ENCODE peak calls at places on chromosome 16, in ten cellular contexts. O is amniotic stem cell; A is stimulated activated CD4-positive, alpha-beta T cell treated with anti-CD3 and anti-CD28 coated beads, Interleukin-12 subunit alpha, Interleukin-12 subunit beta, amount 100 ng/mL, for 48 hours; E is A549; L is BJ; B is stimulated activated CD8-positive, alpha-beta memory T cell treated with anti-CD3 and anti-CD28 coated beads, Interleukin-4, amount 100 ng/mL, for 1 hour; I is iPS-NIHi11; C is HEK293T; U is progenitor cell of endocrine pancreas; P is GM12865. V is an unnamed sample.

GRCh38 chr16:49377196-49377755 is 3.7 kb downstream of the C16orf78 start:
- DNase-seq in L (no peak), I (no peak), E (no peak), U (no peak), O (no peak), B (no peak), C (no peak), P (no peak), A (no peak), V (peak)

GRCh38 chr16:48632137-48632774 is 22.3 kb upstream of the N4BP1 start:
- DNase-seq in U (no peak), C (no peak), I (no peak), E (no peak), L (no peak), O (no peak), B (no peak), P (no peak), A (no peak), V (no peak)

GRCh38 chr16:80317132-80318098 is 223.4 kb upstream of the DYNLRB2 start:
- DNase-seq in P (peak), C (peak), O (no peak), I (peak), L (no peak), E (no peak), U (no peak), B (no peak), A (no peak), V (no peak)

GRCh38 chr16:89507219-89507833 is 877 bp upstream of the SPG7 start:
- DNase-seq in O (no peak), E (no peak), P (no peak), C (no peak), L (no peak), B (no peak), A (no peak), I (no peak), U (no peak), V (no peak)

GRCh38 chr16:14365200-14365851 is 264.7 kb downstream of the PARN start:
- DNase-seq in U (no peak), P (no peak), I (no peak), B (no peak), L (no peak), O (no peak), C (no peak), E (no peak), A (no peak), V (no peak)

GRCh38 chr16:57679768-57680167 is 11.7 kb downstream of the ADGRG3 start:
- DNase-seq in L (no peak), A (no peak), E (no peak), C (no peak), B (no peak), I (no peak), O (no peak), P (no peak), U (no peak), V (no peak)

GRCh38 chr16:19555938-19556778 is 655 bp downstream of the VPS35L start:
- DNase-seq in C (peak), L (no peak), P (peak), I (peak), O (no peak), E (peak), B (no peak), U (peak), A (peak), V (no peak)

GRCh38 chr16:30335598-30336474 is 19.3 kb downstream of the CD2BP2 start:
- DNase-seq in U (no peak), I (no peak), O (no peak), A (no peak), C (no peak), L (no peak), B (no peak), E (no peak), P (peak), V (no peak)

GRCh38 chr16:75111514-75112280 is 4.9 kb downstream of the LDHD start:
- DNase-seq in A (no peak), P (no peak), L (no peak), O (no peak), C (no peak), I (no peak), E (no peak), B (no peak), U (no peak), V (peak)

GRCh38 chr16:5349661-5350060 is 252.1 kb upstream of the EEF2KMT start:
- DNase-seq in I (peak), C (no peak), U (no peak), E (no peak), A (no peak), O (no peak), L (no peak), B (no peak), P (no peak), V (no peak)

GRCh38 chr16:50453446-50453845 is 84.7 kb upstream of the BRD7 start:
- DNase-seq in P (no peak), O (no peak), C (no peak), U (no peak), I (no peak), A (no peak), E (no peak), L (no peak), B (no peak), V (no peak)

GRCh38 chr16:6453742-6454141 is 878.9 kb upstream of the RBFOX1 start:
- DNase-seq in C (no peak), A (no peak), E (no peak), O (no peak), B (no peak), P (no peak), L (no peak), I (no peak), U (no peak), V (no peak)

GRCh38 chr16:67260426-67261063 is 11.8 kb downstream of the SLC9A5 start:
- DNase-seq in L (no peak), P (peak), O (peak), A (no peak), C (peak), U (no peak), B (no peak), I (peak), E (no peak), V (no peak)

GRCh38 chr16:53087101-53087500 is 32.3 kb downstream of the CHD9 start:
- DNase-seq in E (no peak), P (no peak), L (no peak), U (no peak), C (no peak), O (no peak), A (no peak), I (no peak), B (no peak), V (no peak)

GRCh38 chr16:11913425-11914079 is 2.2 kb downstream of the GSPT1 start:
- DNase-seq in B (no peak), L (no peak), P (peak), U (no peak), E (no peak), A (no peak), O (no peak), I (no peak), C (no peak), V (no peak)

GRCh38 chr16:68574479-68574878 is 35.4 kb downstream of the ZFP90 start:
- DNase-seq in E (no peak), U (no peak), B (no peak), A (no peak), C (no peak), O (no peak), I (no peak), P (no peak), L (no peak), V (no peak)

GRCh38 chr16:23145186-23145585 is 4.1 kb downstream of the USP31 start:
- DNase-seq in E (no peak), P (no peak), B (no peak), C (no peak), U (no peak), A (no peak), O (no peak), L (no peak), I (no peak), V (no peak)

GRCh38 chr16:50584033-50584722 is 36.0 kb downstream of the NKD1 start:
- DNase-seq in U (no peak), O (no peak), B (no peak), L (no peak), E (no peak), I (no peak), A (no peak), C (no peak), P (peak), V (no peak)

GRCh38 chr16:5065813-5066212 is at the start of gene C16orf89:
- DNase-seq in E (no peak), L (no peak), B (no peak), U (no peak), A (no peak), O (no peak), I (no peak), P (no peak), C (no peak), V (no peak)

GRCh38 chr16:31105677-31106213 is 2.4 kb upstream of the BCKDK start:
- DNase-seq in L (no peak), E (peak), I (peak), O (no peak), C (peak), B (peak), A (peak), U (peak), P (peak), V (peak)

GRCh38 chr16:67844441-67844840 is 2.3 kb upstream of the NUTF2 start:
- DNase-seq in E (no peak), L (no peak), P (no peak), O (no peak), B (no peak), I (no peak), A (no peak), C (no peak), U (no peak), V (no peak)

GRCh38 chr16:4159726-4160125 is 43.5 kb upstream of the ADCY9 start:
- DNase-seq in A (no peak), U (no peak), P (no peak), L (no peak), I (no peak), O (no peak), C (no peak), E (no peak), B (no peak), V (no peak)

GRCh38 chr16:9441021-9441420 is 349.6 kb downstream of the HAPSTR1 start:
- DNase-seq in P (no peak), C (no peak), L (no peak), O (no peak), E (no peak), A (no peak), I (peak), B (no peak), U (no peak), V (no peak)

GRCh38 chr16:65546353-65546791 is 424.5 kb upstream of the CDH11 start:
- DNase-seq in A (no peak), U (no peak), P (no peak), I (no peak), L (no peak), E (no peak), C (no peak), O (no peak), B (no peak), V (no peak)

GRCh38 chr16:66603537-66604375 is 748 bp upstream of the CMTM3 start:
- DNase-seq in A (peak), E (peak), C (peak), I (peak), U (peak), P (peak), L (peak), B (peak), O (no peak), V (peak)

GRCh38 chr16:57537194-57537505 is 779 bp upstream of the CCDC102A start:
- DNase-seq in E (no peak), B (no peak), U (no peak), P (peak), O (no peak), C (no peak), I (no peak), A (no peak), L (no peak), V (no peak)

GRCh38 chr16:75733305-75734141 is 7.2 kb upstream of the CPHXL start:
- DNase-seq in I (no peak), B (no peak), E (no peak), C (no peak), U (no peak), A (no peak), L (peak), O (peak), P (no peak), V (no peak)

GRCh38 chr16:89320717-89321501 is 103.4 kb downstream of the ZNF778 start:
- DNase-seq in B (no peak), L (no peak), I (peak), A (no peak), U (no peak), C (no peak), P (no peak), O (no peak), E (no peak), V (peak)

GRCh38 chr16:88936008-88936912 is 40.7 kb downstream of the CBFA2T3 start:
- DNase-seq in I (no peak), U (no peak), P (peak), A (no peak), O (no peak), E (peak), L (no peak), C (no peak), B (no peak), V (no peak)

GRCh38 chr16:89407282-89407924 is 83.0 kb downstream of the ANKRD11 start:
- DNase-seq in E (no peak), C (no peak), A (no peak), I (no peak), L (no peak), B (no peak), P (no peak), O (no peak), U (no peak), V (no peak)

GRCh38 chr16:28326881-28327610 is 34.7 kb downstream of the SBK1 start:
- DNase-seq in C (peak), I (peak), L (no peak), B (peak), O (no peak), E (peak), U (peak), A (peak), P (peak), V (peak)

GRCh38 chr16:13919330-13919682 is 648 bp upstream of the ERCC4 start:
- DNase-seq in E (peak), B (no peak), A (no peak), I (peak), O (no peak), L (no peak), C (peak), P (peak), U (no peak), V (no peak)

GRCh38 chr16:24152826-24153225 is 103.3 kb upstream of the CACNG3 start:
- DNase-seq in A (no peak), I (no peak), L (no peak), E (no peak), U (no peak), C (no peak), B (no peak), P (no peak), O (no peak), V (no peak)